ENCODE peak calls at places on chromosomes 12 and 14, in five cellular contexts. D is neural crest cell; Z is endothelial cell; F is coronary artery; O is CD4-positive, alpha-beta T cell. G is an unnamed sample.

GRCh38 chr12:80698847-80699542 is 8.4 kb upstream of the MYF6 start:
- DNase-seq in Z (no peak), D (no peak), O (no peak), F (no peak), G (no peak)

GRCh38 chr14:51845811-51846210 is 14.6 kb upstream of the GNG2 start:
- DNase-seq in Z (no peak), O (no peak), F (no peak), D (no peak), G (no peak)

GRCh38 chr12:66409195-66409871 is 107.0 kb downstream of the HELB start:
- DNase-seq in F (no peak), D (peak; percentile 29), Z (peak; percentile 46), O (peak; percentile 29), G (peak; percentile 68)

GRCh38 chr12:202081-202731 is 11.8 kb downstream of the SLC6A12 start:
- DNase-seq in D (no peak), O (no peak), F (no peak), Z (no peak), G (peak; percentile 55)

GRCh38 chr12:49887091-49887490 is 16.6 kb downstream of the FAIM2 start:
- DNase-seq in F (no peak), O (no peak), Z (no peak), D (no peak), G (no peak)

GRCh38 chr12:108340037-108340436 is 926 bp upstream of the CMKLR1 start:
- DNase-seq in O (no peak), D (no peak), F (peak; percentile 89), Z (no peak), G (no peak)

GRCh38 chr12:29733060-29733459 is 50.7 kb downstream of the TMTC1 start:
- DNase-seq in D (no peak), O (no peak), Z (no peak), F (no peak), G (no peak)

GRCh38 chr12:5554711-5555110 is 122.8 kb downstream of the NTF3 start:
- DNase-seq in O (no peak), D (no peak), F (no peak), Z (no peak), G (no peak)

GRCh38 chr14:67722293-67722692 is 20.6 kb downstream of the RDH12 start:
- DNase-seq in F (no peak), Z (no peak), D (no peak), O (no peak), G (peak; percentile 61)

GRCh38 chr12:22728989-22729388 is 104.0 kb downstream of the ETNK1 start:
- DNase-seq in O (no peak), D (no peak), Z (no peak), F (no peak), G (peak; percentile 62)

GRCh38 chr12:115944851-115945496 is 332.5 kb downstream of the MED13L start:
- DNase-seq in F (peak; percentile 40), D (no peak), Z (no peak), O (no peak), G (no peak)

GRCh38 chr12:10175849-10176641 is 2.8 kb upstream of the TMEM52B start:
- DNase-seq in D (no peak), Z (no peak), F (no peak), O (no peak), G (no peak)

GRCh38 chr12:127987199-127987901 is 279.6 kb upstream of the TMEM132C start:
- DNase-seq in F (no peak), O (no peak), D (no peak), Z (no peak), G (no peak)

GRCh38 chr12:118436986-118437385 is 60.6 kb downstream of the SUDS3 start:
- DNase-seq in F (no peak), O (no peak), D (no peak), Z (no peak), G (no peak)

GRCh38 chr12:95548539-95549391 is 2.5 kb downstream of the USP44 start:
- DNase-seq in F (peak; percentile 77), D (peak; percentile 58), Z (peak; percentile 76), O (peak; percentile 64), G (peak; percentile 91)

GRCh38 chr14:92924247-92924646 is 1.3 kb downstream of the CHGA start:
- DNase-seq in F (no peak), Z (no peak), D (no peak), O (no peak), G (no peak)

GRCh38 chr14:21978184-21978998 is 304.8 kb upstream of the OR4E1 start:
- DNase-seq in O (peak; percentile 44), D (peak; percentile 53), Z (peak; percentile 68), F (no peak), G (peak; percentile 75)
- TF ChIP-seq CTCF in O (peak; percentile 75), D (peak; percentile 80), Z (peak; percentile 86), F (no peak), G (peak; percentile 91)

DNA sequence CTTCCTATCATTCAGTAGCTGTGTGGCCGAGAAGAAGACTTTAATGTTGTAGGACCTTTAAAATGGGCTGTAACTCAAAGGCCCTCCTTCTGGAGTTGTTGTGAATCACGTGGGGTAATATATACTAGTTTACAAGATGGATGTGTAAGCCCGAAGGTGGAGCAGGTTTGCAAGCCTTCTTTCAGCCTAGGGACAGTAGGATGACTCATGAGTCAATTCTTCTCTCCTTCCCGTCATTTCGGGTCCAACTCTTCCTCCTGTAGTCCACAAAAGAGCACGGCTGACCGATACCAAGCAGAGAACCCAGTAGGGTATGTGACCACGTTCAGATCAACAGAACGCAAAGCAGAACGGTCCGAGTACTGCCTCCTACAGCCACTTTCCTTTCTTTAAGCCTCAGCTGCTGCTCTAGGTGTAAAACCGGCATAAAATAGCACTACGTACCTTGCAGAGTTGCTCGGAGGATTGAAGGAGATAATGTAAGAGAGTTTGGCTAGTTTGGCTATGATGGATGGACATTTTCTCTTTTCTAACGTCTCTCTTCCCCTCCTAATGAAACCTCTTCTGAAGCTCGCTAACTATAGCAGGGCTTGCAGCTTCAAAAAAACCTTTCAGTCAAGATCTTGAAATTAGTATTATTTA is 1.3 kb upstream of the RASSF3 start:
- DNase-seq in D (no peak), F (no peak), Z (peak; percentile 11), O (peak; percentile 38), G (peak; percentile 33)
- TF ChIP-seq CTCF in D (no peak), F (no peak), Z (no peak), O (no peak), G (no peak)

GRCh38 chr12:30755395-30755762 is 628 bp upstream of the CAPRIN2 start:
- DNase-seq in O (no peak), D (no peak), F (no peak), Z (no peak), G (no peak)
- TF ChIP-seq CTCF in O (no peak), D (no peak), F (no peak), Z (no peak), G (no peak)

DNA sequence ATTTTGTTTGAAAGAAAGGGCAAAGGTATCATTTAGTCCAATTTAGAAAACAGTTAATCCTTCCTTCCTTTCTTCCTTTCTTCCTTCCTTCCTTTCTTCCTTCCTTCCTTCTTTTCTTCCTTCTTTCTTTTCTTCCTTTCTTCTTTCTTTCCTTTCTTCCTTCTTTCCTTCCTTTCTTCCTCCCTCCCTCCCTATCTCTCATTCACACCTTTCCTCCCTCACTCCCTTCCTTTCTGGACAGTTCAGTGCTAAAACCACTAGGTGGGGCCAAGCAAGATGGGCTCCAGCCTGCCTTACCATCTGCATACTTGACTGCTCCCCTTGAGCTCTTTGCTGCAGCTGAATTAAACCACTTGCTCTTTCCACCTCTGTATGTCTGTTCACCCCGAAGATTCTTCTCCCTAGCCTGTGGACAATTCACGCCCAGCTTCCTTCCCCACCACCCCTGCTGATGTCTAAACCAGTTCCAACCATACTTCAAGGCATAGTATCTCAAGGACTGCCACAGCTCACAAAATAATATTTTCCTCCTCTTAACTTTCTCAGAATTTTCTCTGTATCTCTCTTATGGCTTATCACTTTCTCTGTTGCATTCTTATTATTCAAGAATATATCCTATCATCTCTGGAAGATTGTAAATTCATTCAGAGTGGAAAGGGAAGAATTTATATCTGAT is 78.0 kb downstream of the DBX2 start:
- DNase-seq in O (no peak), Z (no peak), F (no peak), D (peak; percentile 9), G (peak; percentile 70)
- TF ChIP-seq CTCF in O (peak; percentile 29), Z (peak; percentile 28), F (no peak), D (peak; percentile 66), G (peak; percentile 78)

GRCh38 chr14:65959563-65960024 is 526.6 kb upstream of the CCDC196 start:
- DNase-seq in F (no peak), Z (no peak), O (no peak), D (no peak), G (no peak)
- TF ChIP-seq CTCF in F (no peak), Z (no peak), O (peak; percentile 55), D (peak; percentile 44), G (no peak)

GRCh38 chr14:31323419-31323818 is 96.9 kb downstream of the HEATR5A start:
- DNase-seq in O (no peak), Z (no peak), D (no peak), F (no peak), G (no peak)

GRCh38 chr14:31320216-31320615 is 100.1 kb downstream of the HEATR5A start:
- DNase-seq in Z (no peak), D (no peak), O (no peak), F (no peak), G (no peak)

GRCh38 chr14:31320922-31321779 is 99.2 kb downstream of the HEATR5A start:
- DNase-seq in D (no peak), O (no peak), Z (no peak), F (no peak), G (no peak)

DNA sequence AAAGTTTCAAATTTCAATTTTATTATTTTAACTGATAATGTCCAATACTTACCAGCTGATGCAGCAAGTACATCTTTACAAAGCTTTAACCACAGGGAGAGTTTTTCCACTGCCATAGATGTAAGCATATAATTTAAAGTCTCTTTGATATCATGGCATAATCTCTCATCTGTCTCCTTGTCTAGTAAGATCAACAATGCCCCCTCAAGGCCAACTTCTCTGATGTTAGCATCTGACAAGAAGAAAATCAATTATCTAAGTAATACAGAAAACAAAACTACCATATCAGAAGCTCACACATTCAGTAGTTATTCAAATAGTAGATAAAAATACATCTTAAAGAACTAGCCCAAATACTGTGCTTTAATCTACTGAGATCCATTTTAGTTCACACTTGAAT is 94.2 kb downstream of the HEATR5A start:
- DNase-seq in Z (no peak), D (no peak), O (no peak), F (no peak), G (no peak)
- TF ChIP-seq CTCF in Z (no peak), D (no peak), O (peak; percentile 25), F (no peak), G (no peak)

DNA sequence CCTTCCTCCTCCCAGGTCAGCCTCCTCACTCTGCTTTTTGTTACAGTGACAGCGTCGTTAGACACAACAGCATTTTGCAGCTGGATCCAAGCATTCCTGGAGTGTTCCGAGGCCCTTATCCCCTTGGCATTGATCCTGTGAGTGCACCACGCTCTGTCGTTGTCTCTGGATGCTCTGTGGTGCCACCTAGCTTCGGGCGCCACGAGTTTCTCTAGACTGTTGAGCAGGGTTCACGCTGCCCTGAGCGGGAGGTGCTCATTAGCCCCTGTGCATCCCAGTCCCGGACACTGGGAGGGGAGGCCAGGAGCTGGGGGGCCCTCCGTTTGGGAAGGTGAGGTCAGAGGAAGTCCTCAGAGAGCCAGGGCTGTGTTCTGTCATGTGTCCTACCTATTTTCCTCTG is 17.3 kb upstream of the DNAH10 start:
- DNase-seq in D (no peak), F (no peak), O (no peak), Z (peak; percentile 12), G (peak; percentile 16)
- TF ChIP-seq CTCF in D (no peak), F (no peak), O (no peak), Z (no peak), G (no peak)

GRCh38 chr12:74317078-74317581 is 220.5 kb upstream of the ATXN7L3B start:
- DNase-seq in O (no peak), Z (peak; percentile 11), D (no peak), F (no peak), G (peak; percentile 60)
- TF ChIP-seq CTCF in O (no peak), Z (no peak), D (peak; percentile 70), F (no peak), G (peak; percentile 69)